ENCODE peak calls at places on chromosome 10, in seven cellular contexts. B is HCT116, Y is tibial nerve, K is hepatocyte, U is right lobe of liver, H is lung, O is psoas muscle. A is an unnamed sample.
A peak's percentile ranks its signal among the peaks of the same experiment; 100 is the strongest.

GRCh38 chr10:4174197-4174596 is 389.2 kb upstream of the KLF6 start:
- DNase-seq in O (no peak), K (no peak), Y (no peak), B (no peak), H (no peak), U (no peak), A (no peak)

GRCh38 chr10:70440296-70441160 is 953 bp downstream of the NODAL start:
- DNase-seq in B (no peak), K (no peak), U (no peak), H (no peak), O (no peak), Y (no peak), A (no peak)

GRCh38 chr10:42875792-42876191 is 93.2 kb downstream of the BMS1 start:
- DNase-seq in B (no peak), K (peak; percentile 53), Y (no peak), U (no peak), O (no peak), H (peak; percentile 26), A (peak; percentile 25)

GRCh38 chr10:8404721-8405120 is 350.2 kb downstream of the GATA3 start:
- DNase-seq in Y (no peak), B (no peak), U (no peak), O (no peak), H (no peak), K (no peak), A (no peak)

GRCh38 chr10:59027975-59028640 is 148.3 kb upstream of the PHYHIPL start:
- DNase-seq in O (no peak), K (no peak), B (no peak), H (no peak), U (no peak), Y (no peak), A (no peak)

GRCh38 chr10:124614003-124614659 is 130.0 kb downstream of the FAM53B start:
- DNase-seq in Y (no peak), K (no peak), H (no peak), B (no peak), U (no peak), O (no peak), A (no peak)

GRCh38 chr10:66350622-66351399 is 575.0 kb upstream of the LRRTM3 start:
- DNase-seq in O (no peak), B (no peak), Y (no peak), H (no peak), K (no peak), U (no peak), A (no peak)

GRCh38 chr10:77251297-77252013 is 386.2 kb downstream of the KCNMA1 start:
- DNase-seq in H (no peak), O (no peak), B (peak; percentile 13), U (peak; percentile 60), K (peak; percentile 64), Y (no peak), A (no peak)

GRCh38 chr10:28841625-28842024 is 164.3 kb downstream of the BAMBI start:
- DNase-seq in K (no peak), O (no peak), H (no peak), Y (no peak), B (no peak), U (no peak), A (no peak)

GRCh38 chr10:61664985-61665384 is 2.3 kb downstream of the CABCOCO1 start:
- DNase-seq in K (no peak), H (no peak), U (no peak), Y (no peak), B (no peak), O (no peak), A (no peak)

GRCh38 chr10:86168256-86168655 is 198.3 kb downstream of the GRID1 start:
- DNase-seq in B (no peak), U (no peak), H (no peak), K (peak; percentile 40), O (no peak), Y (no peak), A (no peak)

GRCh38 chr10:110363572-110364411 is 59.1 kb upstream of the SMNDC1 start:
- DNase-seq in B (no peak), Y (no peak), O (no peak), K (no peak), H (no peak), U (peak; percentile 86), A (peak; percentile 32)

GRCh38 chr10:110919349-110919931 is at the start of gene SHOC2:
- DNase-seq in K (peak; percentile 89), B (no peak), O (peak; percentile 99), U (peak; percentile 99), H (peak; percentile 99), Y (peak; percentile 98), A (peak; percentile 99)

GRCh38 chr10:67386260-67386659 is 309.7 kb downstream of the CTNNA3 start:
- DNase-seq in B (no peak), O (no peak), U (no peak), H (no peak), K (no peak), Y (no peak), A (no peak)

GRCh38 chr10:24718031-24718855 is 5.4 kb downstream of the ARHGAP21 start:
- DNase-seq in U (no peak), K (no peak), B (no peak), Y (no peak), H (no peak), O (no peak), A (no peak)

GRCh38 chr10:116316533-116316932 is 7.7 kb upstream of the CCDC172 start:
- DNase-seq in B (no peak), O (no peak), H (no peak), U (no peak), Y (no peak), K (no peak), A (no peak)

GRCh38 chr10:5583525-5584175 is 58.9 kb downstream of the CALML3 start:
- DNase-seq in B (no peak), Y (no peak), H (peak; percentile 87), K (peak; percentile 57), O (no peak), U (no peak), A (peak; percentile 66)

GRCh38 chr10:111209666-111210065 is 132.8 kb downstream of the ADRA2A start:
- DNase-seq in U (no peak), O (no peak), B (no peak), K (no peak), Y (no peak), H (no peak), A (no peak)

GRCh38 chr10:70418229-70418628 is 14.3 kb downstream of the EIF4EBP2 start:
- DNase-seq in Y (no peak), H (no peak), K (peak; percentile 27), B (no peak), O (no peak), U (no peak), A (no peak)

GRCh38 chr10:98267894-98268693 is at the start of gene LOXL4:
- DNase-seq in Y (no peak), O (peak; percentile 63), B (no peak), U (no peak), K (peak; percentile 68), H (no peak), A (no peak)

GRCh38 chr10:21195149-21195731 is 298.1 kb upstream of the NEBL start:
- DNase-seq in H (no peak), B (no peak), Y (no peak), K (no peak), U (no peak), O (no peak), A (peak; percentile 30)

GRCh38 chr10:98331888-98332287 is 63.9 kb upstream of the LOXL4 start:
- DNase-seq in H (no peak), Y (no peak), B (peak; percentile 68), K (no peak), O (no peak), U (no peak), A (no peak)

GRCh38 chr10:114172241-114172640 is 1.8 kb downstream of the CCDC186 start:
- DNase-seq in H (no peak), O (no peak), U (no peak), K (peak; percentile 35), Y (no peak), B (no peak), A (no peak)

GRCh38 chr10:25808372-25808771 is 125.7 kb upstream of the MYO3A start:
- DNase-seq in U (no peak), B (no peak), H (no peak), K (no peak), Y (no peak), O (no peak), A (no peak)

GRCh38 chr10:47438857-47439474 is 44.9 kb downstream of the ANXA8 start:
- DNase-seq in Y (no peak), U (peak; percentile 70), H (no peak), O (no peak), K (peak; percentile 87), B (peak; percentile 62), A (peak; percentile 60)
- TF ChIP-seq CTCF in Y (no peak), U (peak; percentile 52), H (no peak), O (no peak), K (peak; percentile 53), B (peak; percentile 64), A (peak; percentile 57)

GRCh38 chr10:63241898-63242297 is 108.8 kb downstream of the NRBF2 start:
- DNase-seq in H (no peak), O (no peak), U (no peak), K (no peak), B (no peak), Y (no peak), A (no peak)

GRCh38 chr10:63240807-63241206 is 107.7 kb downstream of the NRBF2 start:
- DNase-seq in B (no peak), Y (no peak), H (no peak), O (no peak), K (no peak), U (no peak), A (no peak)

GRCh38 chr10:63236113-63236935 is 103.2 kb downstream of the NRBF2 start:
- DNase-seq in O (no peak), B (peak; percentile 82), K (peak; percentile 69), Y (no peak), H (no peak), U (no peak), A (peak; percentile 44)

GRCh38 chr10:63237396-63237795 is 104.3 kb downstream of the NRBF2 start:
- DNase-seq in U (no peak), K (peak; percentile 7), H (no peak), Y (no peak), O (no peak), B (peak; percentile 22), A (peak; percentile 53)
- H3K27ac ChIP-seq in U (no peak overlapping the region), K (peak overlapping the region; percentile 76), H (peak overlapping the region; percentile 45), Y (no peak overlapping the region), O (peak overlapping the region; percentile 76), B (peak overlapping the region; percentile 81), A (peak overlapping the region; percentile 87)

DNA sequence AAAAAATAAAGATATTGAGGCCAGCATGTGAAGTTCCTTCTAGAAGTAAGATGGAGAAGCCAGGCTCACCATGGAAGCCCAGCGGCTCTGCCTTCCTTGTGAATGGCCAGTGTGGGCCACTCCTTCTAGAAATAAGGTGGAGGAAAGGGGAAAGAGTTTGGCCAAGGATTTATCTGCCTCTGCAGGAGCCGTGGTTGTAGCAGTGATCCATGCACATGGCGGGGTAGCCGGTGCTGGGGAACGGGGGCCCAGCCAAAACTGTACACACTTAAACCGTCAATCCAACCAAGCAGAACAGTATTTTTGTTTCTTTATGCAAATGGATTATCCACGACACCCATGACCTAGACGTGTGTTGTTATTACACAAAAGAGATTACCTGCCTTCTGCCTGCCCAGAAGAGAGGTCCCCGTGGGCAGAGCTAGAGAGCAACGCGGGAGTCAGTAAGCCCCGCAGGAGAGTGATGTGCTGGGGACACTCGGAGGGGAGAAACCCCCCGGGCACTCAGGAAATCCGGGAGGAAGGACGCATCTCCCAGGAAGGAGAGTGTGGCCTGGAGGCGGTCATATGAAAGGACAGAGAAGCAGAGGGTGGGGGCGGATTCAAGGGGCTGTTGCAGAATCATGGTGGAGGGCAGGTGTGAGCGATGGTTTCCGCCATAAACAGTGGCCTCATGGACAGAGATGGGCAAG is 218.4 kb upstream of the PPP2R2D start:
- DNase-seq in K (no peak), O (no peak), U (no peak), B (no peak), H (no peak), Y (no peak), A (no peak)
- TF ChIP-seq CTCF in K (no peak), O (no peak), U (no peak), B (no peak), H (no peak), Y (no peak), A (no peak)

GRCh38 chr10:104521901-104522827 is 118.9 kb upstream of the SORCS3 start:
- DNase-seq in U (no peak), B (no peak), H (no peak), O (no peak), Y (no peak), K (no peak), A (no peak)
- H3K27ac ChIP-seq in U (no peak overlapping the region), B (no peak overlapping the region), H (no peak overlapping the region), O (no peak overlapping the region), Y (no peak overlapping the region), K (no peak overlapping the region), A (no peak overlapping the region)

A was measured in colonic mucosa.